ENCODE peak calls at places on chromosomes 12 and 14, in four cellular contexts. O, S, H and A are unnamed samples. For H3K9me3, the result is how much of the 10 kb centered on the place peaks cover.

GRCh38 chr12:817941-818600 is 65.7 kb downstream of the WNK1 start:
- DNase-seq in O (no peak), S (no peak), H (no peak), A (no peak)

GRCh38 chr12:117607778-117608177 is 246.4 kb upstream of the NOS1 start:
- DNase-seq in O (no peak), S (no peak), H (no peak), A (no peak)

GRCh38 chr12:90630006-90630405 is 325.0 kb downstream of the CCER1 start:
- DNase-seq in O (no peak), S (no peak), H (no peak), A (no peak)

GRCh38 chr12:11860026-11860425 is 210.6 kb downstream of the ETV6 start:
- DNase-seq in O (no peak), S (no peak), H (no peak), A (no peak)

GRCh38 chr12:24378548-24379011 is 429.1 kb upstream of the SOX5 start:
- DNase-seq in O (no peak), S (no peak), H (no peak), A (no peak)

GRCh38 chr12:62247242-62247641 is 13.0 kb upstream of the USP15 start:
- DNase-seq in O (no peak), S (no peak), H (no peak), A (no peak)

GRCh38 chr12:48183091-48183875 is at the start of gene CCDC184:
- DNase-seq in O (peak), S (peak), H (peak), A (peak)

GRCh38 chr14:95518045-95518751 is 1.7 kb upstream of the SYNE3 start:
- DNase-seq in O (peak), S (peak), H (no peak), A (no peak)

GRCh38 chr14:61498811-61499210 is 177.4 kb downstream of the PRKCH start:
- DNase-seq in O (no peak), S (no peak), H (no peak), A (no peak)

GRCh38 chr14:48247972-48248371 is 572.6 kb upstream of the MDGA2 start:
- DNase-seq in O (no peak), S (no peak), H (no peak), A (no peak)

GRCh38 chr12:123064885-123065619 is 84.6 kb downstream of the ARL6IP4 start:
- DNase-seq in O (no peak), S (no peak), H (no peak), A (no peak)

GRCh38 chr12:80359703-80360102 is 84.3 kb upstream of the PTPRQ start:
- DNase-seq in O (no peak), S (no peak), H (no peak), A (no peak)

GRCh38 chr12:98592825-98593322 is 612 bp upstream of the SLC25A3 start:
- DNase-seq in O (no peak), S (peak), H (no peak), A (no peak)

GRCh38 chr14:101781240-101782061 is 19.9 kb downstream of the PPP2R5C start:
- DNase-seq in O (peak), S (peak), H (no peak), A (no peak)

GRCh38 chr12:101116911-101117310 is 93.1 kb downstream of the SLC5A8 start:
- DNase-seq in O (no peak), S (no peak), H (no peak), A (no peak)

GRCh38 chr14:99391671-99392070 is 89.0 kb downstream of the SETD3 start:
- DNase-seq in O (no peak), S (no peak), H (no peak), A (no peak)

GRCh38 chr14:58637040-58637390 is 747 bp upstream of the DACT1 start:
- DNase-seq in O (peak), S (peak), H (no peak), A (no peak)

GRCh38 chr12:117032593-117033381 is 66.4 kb downstream of the TESC start:
- DNase-seq in O (peak), S (no peak), H (no peak), A (no peak)

GRCh38 chr12:85573635-85574214 is 262.5 kb downstream of the RASSF9 start:
- DNase-seq in O (no peak), S (no peak), H (no peak), A (no peak)

DNA sequence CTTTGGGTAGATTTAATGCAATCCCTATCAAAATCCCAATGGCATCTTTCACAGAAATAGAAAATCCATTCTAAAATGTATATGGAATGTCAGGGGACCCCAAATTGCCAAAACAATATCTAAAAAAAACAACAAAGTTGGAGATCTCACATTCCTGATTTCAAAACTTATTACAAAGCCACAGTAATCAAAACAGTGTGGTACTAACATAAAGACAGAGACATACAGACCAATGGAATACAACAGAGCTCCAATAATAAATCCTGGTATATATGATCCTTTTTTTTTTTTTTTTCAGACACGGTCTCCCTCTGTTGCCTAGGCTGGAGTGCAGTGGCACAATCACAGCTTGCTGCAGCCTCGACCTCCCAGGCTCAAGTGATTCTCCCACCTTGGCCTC is 4.7 kb downstream of the TMBIM4 start:
- DNase-seq in O (no peak), S (no peak), H (no peak), A (no peak)
- H3K9me3 ChIP-seq in O (under half), S (under half), H (under half), A (under half)

GRCh38 chr14:71143391-71144290 is 236.4 kb downstream of the PCNX1 start:
- DNase-seq in O (peak), S (peak), H (no peak), A (no peak)
- H3K9me3 ChIP-seq in O (under half), S (under half), H (under half), A (under half)

DNA sequence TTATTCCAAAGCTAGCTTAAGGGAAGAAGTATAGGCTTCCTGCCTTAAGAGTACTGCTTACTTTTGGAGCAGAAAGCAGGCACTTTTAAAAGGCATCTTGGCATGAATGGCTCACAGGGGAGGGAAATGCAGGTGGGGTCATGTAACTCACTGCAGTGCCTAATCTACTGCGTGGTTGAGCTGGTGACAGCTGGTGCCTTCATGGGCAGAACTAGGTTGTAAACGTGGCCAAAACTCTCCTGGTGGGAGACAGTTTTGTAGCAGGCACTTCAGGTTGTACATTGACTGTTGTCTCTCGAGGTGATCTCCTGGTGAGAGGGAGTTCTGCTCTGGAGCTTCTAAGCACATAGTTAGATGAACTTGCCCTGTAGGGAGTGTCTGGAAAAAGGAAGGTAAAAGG is 962.5 kb downstream of the DIO2 start:
- DNase-seq in O (no peak), S (no peak), H (no peak), A (no peak)
- H3K9me3 ChIP-seq in O (under half), S (under half), H (under half), A (under half)

DNA sequence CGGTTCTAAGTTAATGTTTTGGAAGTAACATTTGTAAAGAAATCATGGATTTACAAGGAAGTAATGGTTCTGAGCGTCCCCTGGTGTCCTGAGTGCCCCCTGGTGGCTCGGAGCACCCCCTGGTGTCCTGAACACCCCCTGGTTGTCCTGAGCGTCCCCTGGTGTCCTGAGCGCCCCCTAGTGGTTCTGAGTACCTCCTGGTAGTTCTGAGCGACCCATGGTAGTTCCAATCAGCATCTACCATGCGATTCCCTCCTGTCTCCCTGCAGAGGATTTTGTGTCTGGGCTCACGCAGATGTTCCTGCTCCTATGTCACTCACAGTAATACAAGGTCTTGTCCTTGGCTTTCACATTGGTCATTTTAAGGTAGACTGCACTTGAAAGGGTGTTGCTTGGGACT is 1352.9 kb downstream of the TMEM121 start:
- DNase-seq in O (no peak), S (peak), H (no peak), A (no peak)
- H3K9me3 ChIP-seq in O (under half), S (under half), H (under half), A (under half)

DNA sequence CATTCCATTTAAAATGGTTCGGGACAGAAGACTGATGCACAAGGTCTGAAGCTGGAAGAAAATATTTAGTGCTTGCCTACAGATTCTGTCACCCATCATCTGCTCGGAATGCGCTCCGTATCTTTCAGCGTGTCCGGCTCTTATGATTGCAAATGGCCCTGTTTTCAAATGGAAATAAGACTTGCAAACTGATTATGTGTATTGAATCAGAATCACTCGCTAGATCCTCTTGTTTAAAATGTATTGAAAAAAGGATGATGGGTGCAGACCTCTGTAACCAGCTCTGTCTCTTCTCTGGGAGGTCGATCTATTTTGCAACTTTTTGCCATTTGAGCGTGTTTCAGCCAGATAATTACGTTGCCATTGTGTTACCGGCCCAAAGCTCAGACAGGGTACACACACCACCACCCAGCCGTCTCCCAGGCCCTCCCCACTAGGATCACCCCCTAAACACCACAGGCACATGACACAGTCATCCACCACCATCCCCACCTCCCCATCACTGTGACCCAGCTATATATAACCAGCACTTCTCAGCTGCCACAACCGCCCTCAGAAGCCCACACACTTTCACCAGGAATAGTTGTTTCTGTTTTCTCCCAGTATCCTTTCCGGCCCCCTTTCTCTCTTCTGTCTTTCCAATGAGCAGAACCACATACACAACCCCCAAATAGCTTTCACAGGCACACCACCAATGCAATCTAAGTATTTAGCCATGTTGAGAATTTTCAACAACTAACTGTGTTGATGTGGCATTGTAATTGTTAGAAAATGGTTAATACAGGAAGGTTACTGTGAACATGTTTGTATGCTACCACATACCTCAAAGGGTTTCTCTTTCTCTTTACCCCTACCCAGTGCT is 10.7 kb downstream of the NKX2-1 start:
- DNase-seq in O (no peak), S (no peak), H (no peak), A (no peak)
- H3K9me3 ChIP-seq in O (under half), S (under half), H (under half), A (under half)